ENCODE peak calls at places on chromosome 14, in eight cellular contexts. One of them, this sample, is unnamed.

GRCh38 chr14:97273540-97273939 is 476.4 kb downstream of the VRK1 start:
- DNase-seq in fibroblast of pulmonary artery: no peak
- DNase-seq in HepG2: no peak
- DNase-seq in cardiac muscle cell: no peak
- DNase-seq in left ventricle myocardium superior: no peak
- DNase-seq in spleen: no peak
- DNase-seq in dermis blood vessel endothelial cell: no peak
- DNase-seq in substantia nigra: no peak
- DNase-seq in this sample: no peak

GRCh38 chr14:96011131-96011530 is 28.0 kb upstream of the C14orf132 start:
- DNase-seq in dermis blood vessel endothelial cell: no peak
- DNase-seq in spleen: no peak
- DNase-seq in left ventricle myocardium superior: no peak
- DNase-seq in HepG2: no peak
- DNase-seq in fibroblast of pulmonary artery: no peak
- DNase-seq in substantia nigra: no peak
- DNase-seq in cardiac muscle cell: no peak
- DNase-seq in this sample: no peak

GRCh38 chr14:76811561-76811960 is 1.1 kb downstream of the ANGEL1 start:
- DNase-seq in cardiac muscle cell: no peak
- DNase-seq in left ventricle myocardium superior: no peak
- DNase-seq in fibroblast of pulmonary artery: peak; percentile 42
- DNase-seq in HepG2: no peak
- DNase-seq in dermis blood vessel endothelial cell: peak; percentile 44
- DNase-seq in substantia nigra: no peak
- DNase-seq in spleen: no peak
- DNase-seq in this sample: no peak

GRCh38 chr14:67483599-67484270 is 4.8 kb downstream of the TMEM229B start:
- DNase-seq in cardiac muscle cell: no peak
- DNase-seq in fibroblast of pulmonary artery: no peak
- DNase-seq in left ventricle myocardium superior: peak; percentile 50
- DNase-seq in HepG2: no peak
- DNase-seq in dermis blood vessel endothelial cell: no peak
- DNase-seq in spleen: no peak
- DNase-seq in substantia nigra: no peak
- DNase-seq in this sample: no peak

GRCh38 chr14:99982449-99983250 is 82.6 kb upstream of the EVL start:
- DNase-seq in cardiac muscle cell: peak; percentile 60
- DNase-seq in dermis blood vessel endothelial cell: peak; percentile 82
- DNase-seq in fibroblast of pulmonary artery: peak; percentile 81
- DNase-seq in HepG2: peak; percentile 39
- DNase-seq in left ventricle myocardium superior: peak; percentile 29
- DNase-seq in spleen: no peak
- DNase-seq in substantia nigra: peak; percentile 52
- DNase-seq in this sample: peak; percentile 25

GRCh38 chr14:88775532-88775931 is 17.2 kb downstream of the EML5 start:
- DNase-seq in cardiac muscle cell: no peak
- DNase-seq in dermis blood vessel endothelial cell: no peak
- DNase-seq in left ventricle myocardium superior: no peak
- DNase-seq in HepG2: no peak
- DNase-seq in spleen: no peak
- DNase-seq in substantia nigra: no peak
- DNase-seq in fibroblast of pulmonary artery: no peak
- DNase-seq in this sample: no peak

GRCh38 chr14:65824285-65824977 is 411.9 kb downstream of the FUT8 start:
- DNase-seq in HepG2: peak; percentile 57
- DNase-seq in cardiac muscle cell: peak; percentile 75
- DNase-seq in left ventricle myocardium superior: no peak
- DNase-seq in fibroblast of pulmonary artery: peak; percentile 84
- DNase-seq in substantia nigra: peak; percentile 30
- DNase-seq in dermis blood vessel endothelial cell: peak; percentile 83
- DNase-seq in spleen: no peak
- DNase-seq in this sample: no peak

GRCh38 chr14:53391156-53391555 is 238.0 kb upstream of the DDHD1 start:
- DNase-seq in cardiac muscle cell: no peak
- DNase-seq in left ventricle myocardium superior: no peak
- DNase-seq in dermis blood vessel endothelial cell: peak; percentile 38
- DNase-seq in HepG2: peak; percentile 13
- DNase-seq in fibroblast of pulmonary artery: peak; percentile 59
- DNase-seq in spleen: no peak
- DNase-seq in substantia nigra: no peak
- DNase-seq in this sample: no peak

GRCh38 chr14:92386637-92387036 is 63.7 kb downstream of the SLC24A4 start:
- DNase-seq in spleen: peak; percentile 82
- DNase-seq in dermis blood vessel endothelial cell: no peak
- DNase-seq in fibroblast of pulmonary artery: no peak
- DNase-seq in HepG2: peak; percentile 77
- DNase-seq in substantia nigra: no peak
- DNase-seq in left ventricle myocardium superior: no peak
- DNase-seq in cardiac muscle cell: no peak
- DNase-seq in this sample: no peak

GRCh38 chr14:34035177-34035933 is 84.5 kb upstream of the EGLN3 start:
- DNase-seq in left ventricle myocardium superior: peak; percentile 83
- DNase-seq in cardiac muscle cell: no peak
- DNase-seq in substantia nigra: no peak
- DNase-seq in dermis blood vessel endothelial cell: no peak
- DNase-seq in HepG2: peak; percentile 95
- DNase-seq in spleen: no peak
- DNase-seq in fibroblast of pulmonary artery: no peak
- DNase-seq in this sample: no peak

GRCh38 chr14:83975435-83976222 is 1554.3 kb upstream of the FLRT2 start:
- DNase-seq in fibroblast of pulmonary artery: peak; percentile 18
- DNase-seq in left ventricle myocardium superior: peak; percentile 64
- DNase-seq in HepG2: no peak
- DNase-seq in spleen: no peak
- DNase-seq in dermis blood vessel endothelial cell: peak; percentile 82
- DNase-seq in cardiac muscle cell: peak; percentile 55
- DNase-seq in substantia nigra: no peak
- DNase-seq in this sample: no peak

GRCh38 chr14:23153891-23154796 is 29.3 kb downstream of the SLC7A8 start:
- DNase-seq in dermis blood vessel endothelial cell: no peak
- DNase-seq in substantia nigra: peak; percentile 48
- DNase-seq in cardiac muscle cell: peak; percentile 43
- DNase-seq in left ventricle myocardium superior: peak; percentile 95
- DNase-seq in spleen: peak; percentile 85
- DNase-seq in fibroblast of pulmonary artery: peak; percentile 93
- DNase-seq in HepG2: no peak
- DNase-seq in this sample: no peak

GRCh38 chr14:89146291-89146690 is 270.7 kb downstream of the FOXN3 start:
- DNase-seq in fibroblast of pulmonary artery: no peak
- DNase-seq in dermis blood vessel endothelial cell: no peak
- DNase-seq in cardiac muscle cell: no peak
- DNase-seq in left ventricle myocardium superior: no peak
- DNase-seq in HepG2: no peak
- DNase-seq in spleen: no peak
- DNase-seq in substantia nigra: no peak
- DNase-seq in this sample: peak; percentile 27

GRCh38 chr14:95018845-95019244 is 138.5 kb downstream of the DICER1 start:
- DNase-seq in spleen: no peak
- DNase-seq in HepG2: no peak
- DNase-seq in substantia nigra: no peak
- DNase-seq in cardiac muscle cell: no peak
- DNase-seq in fibroblast of pulmonary artery: peak; percentile 7
- DNase-seq in left ventricle myocardium superior: no peak
- DNase-seq in dermis blood vessel endothelial cell: no peak
- DNase-seq in this sample: no peak

GRCh38 chr14:65336191-65336591 is 76.3 kb upstream of the FUT8 start:
- DNase-seq in left ventricle myocardium superior: no peak
- DNase-seq in substantia nigra: no peak
- DNase-seq in fibroblast of pulmonary artery: peak; percentile 53
- DNase-seq in spleen: no peak
- DNase-seq in cardiac muscle cell: no peak
- DNase-seq in HepG2: no peak
- DNase-seq in dermis blood vessel endothelial cell: no peak
- DNase-seq in this sample: no peak

GRCh38 chr14:55438066-55438683 is 2.2 kb downstream of the TBPL2 start:
- DNase-seq in cardiac muscle cell: peak; percentile 66
- DNase-seq in HepG2: peak; percentile 55
- DNase-seq in substantia nigra: no peak
- DNase-seq in left ventricle myocardium superior: no peak
- DNase-seq in spleen: no peak
- DNase-seq in dermis blood vessel endothelial cell: peak; percentile 82
- DNase-seq in fibroblast of pulmonary artery: peak; percentile 84
- DNase-seq in this sample: no peak

GRCh38 chr14:103697196-103697595 is 18.1 kb downstream of the XRCC3 start:
- DNase-seq in spleen: peak; percentile 48
- DNase-seq in substantia nigra: no peak
- DNase-seq in dermis blood vessel endothelial cell: no peak
- DNase-seq in HepG2: no peak
- DNase-seq in cardiac muscle cell: no peak
- DNase-seq in fibroblast of pulmonary artery: no peak
- DNase-seq in left ventricle myocardium superior: no peak
- DNase-seq in this sample: no peak

GRCh38 chr14:105486974-105487448 is 325 bp downstream of the CRIP1 start:
- DNase-seq in cardiac muscle cell: no peak
- DNase-seq in spleen: peak; percentile 90
- DNase-seq in dermis blood vessel endothelial cell: no peak
- DNase-seq in substantia nigra: no peak
- DNase-seq in fibroblast of pulmonary artery: no peak
- DNase-seq in HepG2: no peak
- DNase-seq in left ventricle myocardium superior: peak; percentile 90
- DNase-seq in this sample: no peak

GRCh38 chr14:35549551-35549950 is 15.6 kb downstream of the INSM2 start:
- DNase-seq in left ventricle myocardium superior: no peak
- DNase-seq in dermis blood vessel endothelial cell: no peak
- DNase-seq in HepG2: no peak
- DNase-seq in spleen: no peak
- DNase-seq in cardiac muscle cell: no peak
- DNase-seq in fibroblast of pulmonary artery: no peak
- DNase-seq in substantia nigra: no peak
- DNase-seq in this sample: no peak

GRCh38 chr14:100012478-100012925 is 52.7 kb upstream of the EVL start:
- DNase-seq in spleen: no peak
- DNase-seq in left ventricle myocardium superior: no peak
- DNase-seq in substantia nigra: no peak
- DNase-seq in HepG2: no peak
- DNase-seq in dermis blood vessel endothelial cell: no peak
- DNase-seq in fibroblast of pulmonary artery: peak; percentile 83
- DNase-seq in cardiac muscle cell: no peak
- DNase-seq in this sample: no peak

GRCh38 chr14:75492832-75493579 is 29.3 kb upstream of the BATF start:
- DNase-seq in left ventricle myocardium superior: no peak
- DNase-seq in dermis blood vessel endothelial cell: no peak
- DNase-seq in cardiac muscle cell: no peak
- DNase-seq in fibroblast of pulmonary artery: no peak
- DNase-seq in HepG2: no peak
- DNase-seq in spleen: no peak
- DNase-seq in substantia nigra: no peak
- DNase-seq in this sample: no peak

GRCh38 chr14:48983355-48983888 is 602.8 kb downstream of the RPS29 start:
- DNase-seq in spleen: no peak
- DNase-seq in fibroblast of pulmonary artery: no peak
- DNase-seq in HepG2: no peak
- DNase-seq in substantia nigra: no peak
- DNase-seq in cardiac muscle cell: peak; percentile 10
- DNase-seq in left ventricle myocardium superior: no peak
- DNase-seq in dermis blood vessel endothelial cell: no peak
- DNase-seq in this sample: no peak

GRCh38 chr14:65035049-65035448 is 48.4 kb downstream of the FNTB start:
- DNase-seq in spleen: peak; percentile 82
- DNase-seq in HepG2: no peak
- DNase-seq in substantia nigra: peak; percentile 80
- DNase-seq in left ventricle myocardium superior: peak; percentile 71
- DNase-seq in fibroblast of pulmonary artery: peak; percentile 16
- DNase-seq in dermis blood vessel endothelial cell: peak; percentile 39
- DNase-seq in cardiac muscle cell: no peak
- DNase-seq in this sample: no peak

GRCh38 chr14:95486875-95487668 is 29.4 kb downstream of the SYNE3 start:
- DNase-seq in substantia nigra: no peak
- DNase-seq in cardiac muscle cell: no peak
- DNase-seq in spleen: no peak
- DNase-seq in fibroblast of pulmonary artery: no peak
- DNase-seq in left ventricle myocardium superior: peak; percentile 7
- DNase-seq in dermis blood vessel endothelial cell: no peak
- DNase-seq in HepG2: no peak
- DNase-seq in this sample: no peak